ENCODE peak calls at places on chromosome 7, in four cellular contexts. One of them, this sample, is unnamed.

GRCh38 chr7:157302314-157302711 is 34.5 kb upstream of the DNAJB6 start:
- DNase-seq in IMR-90: peak; percentile 33
- DNase-seq in tibial artery: peak; percentile 61
- DNase-seq in cardiac fibroblast: no peak
- DNase-seq in this sample: no peak

GRCh38 chr7:4067874-4068273 is 614.2 kb upstream of the FOXK1 start:
- DNase-seq in IMR-90: no peak
- DNase-seq in tibial artery: no peak
- DNase-seq in cardiac fibroblast: no peak
- DNase-seq in this sample: no peak

GRCh38 chr7:44460325-44460724 is 30.1 kb downstream of the NUDCD3 start:
- DNase-seq in IMR-90: no peak
- DNase-seq in tibial artery: no peak
- DNase-seq in cardiac fibroblast: no peak
- DNase-seq in this sample: no peak

GRCh38 chr7:7793249-7793648 is 74.8 kb upstream of the RPA3 start:
- DNase-seq in IMR-90: no peak
- DNase-seq in tibial artery: no peak
- DNase-seq in cardiac fibroblast: no peak
- DNase-seq in this sample: no peak

GRCh38 chr7:91168766-91169518 is 95.3 kb upstream of the FZD1 start:
- DNase-seq in IMR-90: peak; percentile 68
- DNase-seq in tibial artery: no peak
- DNase-seq in cardiac fibroblast: no peak
- DNase-seq in this sample: peak; percentile 49

GRCh38 chr7:80369321-80369720 is 142.5 kb downstream of the GNAT3 start:
- DNase-seq in IMR-90: no peak
- DNase-seq in tibial artery: no peak
- DNase-seq in cardiac fibroblast: no peak
- DNase-seq in this sample: no peak

GRCh38 chr7:140691368-140692045 is 5.0 kb upstream of the NDUFB2 start:
- DNase-seq in IMR-90: no peak
- DNase-seq in tibial artery: no peak
- DNase-seq in cardiac fibroblast: no peak
- DNase-seq in this sample: no peak

GRCh38 chr7:47931005-47931787 is 17.1 kb downstream of the PKD1L1 start:
- DNase-seq in IMR-90: no peak
- DNase-seq in tibial artery: no peak
- DNase-seq in cardiac fibroblast: no peak
- DNase-seq in this sample: no peak

GRCh38 chr7:35647171-35647574 is 47.8 kb downstream of the HERPUD2 start:
- DNase-seq in IMR-90: peak; percentile 36
- DNase-seq in tibial artery: no peak
- DNase-seq in cardiac fibroblast: peak; percentile 30
- DNase-seq in this sample: peak; percentile 15

GRCh38 chr7:128830231-128831177 is at the start of gene FLNC:
- DNase-seq in IMR-90: peak; percentile 71
- DNase-seq in tibial artery: peak; percentile 65
- DNase-seq in cardiac fibroblast: peak; percentile 64
- DNase-seq in this sample: peak; percentile 42

GRCh38 chr7:131425992-131426391 is 98.3 kb downstream of the MKLN1 start:
- DNase-seq in IMR-90: no peak
- DNase-seq in tibial artery: no peak
- DNase-seq in cardiac fibroblast: no peak
- DNase-seq in this sample: no peak

GRCh38 chr7:15720849-15721471 is 34.5 kb upstream of the MEOX2 start:
- DNase-seq in IMR-90: peak; percentile 53
- DNase-seq in tibial artery: peak; percentile 58
- DNase-seq in cardiac fibroblast: peak; percentile 87
- DNase-seq in this sample: peak; percentile 68

GRCh38 chr7:75716992-75717626 is 21.6 kb downstream of the HIP1 start:
- DNase-seq in IMR-90: peak; percentile 83
- DNase-seq in tibial artery: no peak
- DNase-seq in cardiac fibroblast: peak; percentile 73
- DNase-seq in this sample: peak; percentile 86

GRCh38 chr7:155405399-155406318 is 52.3 kb upstream of the EN2 start:
- DNase-seq in IMR-90: no peak
- DNase-seq in tibial artery: no peak
- DNase-seq in cardiac fibroblast: no peak
- DNase-seq in this sample: no peak

GRCh38 chr7:23277359-23277989 is 21.7 kb upstream of the MALSU1 start:
- DNase-seq in IMR-90: peak; percentile 75
- DNase-seq in tibial artery: no peak
- DNase-seq in cardiac fibroblast: peak; percentile 83
- DNase-seq in this sample: peak; percentile 69

GRCh38 chr7:1220000-1220726 is 12.5 kb upstream of the UNCX start:
- DNase-seq in IMR-90: no peak
- DNase-seq in tibial artery: no peak
- DNase-seq in cardiac fibroblast: no peak
- DNase-seq in this sample: no peak

GRCh38 chr7:1220958-1221745 is 11.5 kb upstream of the UNCX start:
- DNase-seq in IMR-90: no peak
- DNase-seq in tibial artery: no peak
- DNase-seq in cardiac fibroblast: no peak
- DNase-seq in this sample: no peak

GRCh38 chr7:1223196-1224092 is 9.2 kb upstream of the UNCX start:
- DNase-seq in IMR-90: no peak
- DNase-seq in tibial artery: no peak
- DNase-seq in cardiac fibroblast: no peak
- DNase-seq in this sample: no peak

GRCh38 chr7:1218541-1219165 is 14.0 kb upstream of the UNCX start:
- DNase-seq in IMR-90: no peak
- DNase-seq in tibial artery: no peak
- DNase-seq in cardiac fibroblast: no peak
- DNase-seq in this sample: no peak

GRCh38 chr7:1219516-1219915 is 13.2 kb upstream of the UNCX start:
- DNase-seq in IMR-90: no peak
- DNase-seq in tibial artery: no peak
- DNase-seq in cardiac fibroblast: no peak
- DNase-seq in this sample: no peak
- TF ChIP-seq CTCF in IMR-90: no peak
- TF ChIP-seq CTCF in tibial artery: no peak
- TF ChIP-seq CTCF in cardiac fibroblast: no peak
- TF ChIP-seq CTCF in this sample: no peak

DNA sequence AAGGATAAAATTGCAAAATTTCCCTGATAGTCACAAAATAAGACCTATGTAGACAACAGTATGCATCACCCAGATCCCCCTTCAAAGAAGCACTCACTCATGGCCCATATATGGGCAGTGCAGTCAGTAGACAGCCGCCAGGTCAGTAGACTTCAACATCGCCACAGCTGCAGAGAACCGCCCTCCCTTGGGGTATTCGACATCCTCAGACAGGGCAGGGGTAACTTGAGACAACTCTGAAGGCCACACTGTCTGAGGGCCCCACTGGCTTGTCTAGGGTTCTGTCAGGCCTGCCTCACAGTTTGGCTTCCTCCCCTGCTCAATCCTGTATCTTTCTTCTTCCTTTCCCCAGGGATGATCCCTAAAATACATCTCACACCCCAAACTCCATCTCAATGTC is 172.3 kb downstream of the IMMP2L start:
- DNase-seq in IMR-90: no peak
- DNase-seq in tibial artery: no peak
- DNase-seq in cardiac fibroblast: no peak
- DNase-seq in this sample: no peak
- H3K4me3 ChIP-seq in IMR-90: no peak overlapping the region
- H3K4me3 ChIP-seq in tibial artery: no peak overlapping the region
- H3K4me3 ChIP-seq in cardiac fibroblast: no peak overlapping the region
- H3K4me3 ChIP-seq in this sample: no peak overlapping the region

DNA sequence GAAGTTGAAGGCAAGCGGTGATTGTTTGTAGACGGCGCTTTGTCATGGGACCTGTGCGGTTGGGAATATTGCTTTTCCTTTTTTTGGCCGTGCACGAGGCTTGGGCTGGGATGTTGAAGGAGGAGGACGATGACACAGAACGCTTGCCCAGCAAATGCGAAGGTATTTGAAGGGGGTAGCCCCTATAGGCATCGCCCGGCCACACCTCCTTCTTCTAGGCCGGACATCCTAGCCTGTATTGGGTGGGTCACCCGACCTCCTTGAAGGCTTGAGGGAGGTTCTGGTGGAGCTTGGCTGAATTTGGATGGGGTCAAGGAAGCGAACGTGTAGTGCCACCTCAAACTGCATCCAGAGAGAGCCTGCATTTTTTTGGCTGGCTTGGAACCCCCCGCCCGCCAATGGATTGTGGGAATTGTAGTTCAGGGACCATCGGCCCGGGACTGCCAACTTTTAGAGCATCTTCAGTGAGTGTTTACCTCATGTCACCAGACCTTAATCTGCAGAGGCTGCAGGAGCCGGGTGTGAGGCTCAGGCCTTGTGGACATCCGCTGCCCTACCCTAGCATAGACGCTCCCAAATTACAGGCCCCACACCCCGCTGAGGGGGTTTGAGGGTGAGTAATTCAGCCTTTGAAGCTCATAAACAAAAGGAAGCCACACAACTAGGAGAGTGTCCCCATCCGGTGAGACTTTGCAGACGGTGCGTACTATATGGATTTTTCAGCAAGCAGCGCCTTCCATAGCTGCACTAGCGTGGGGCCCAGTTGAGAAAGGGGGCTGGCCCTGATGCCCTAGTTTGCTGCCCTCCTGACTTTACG is 475 bp downstream of the CNPY4 start:
- DNase-seq in IMR-90: peak; percentile 58
- DNase-seq in tibial artery: peak; percentile 78
- DNase-seq in cardiac fibroblast: peak; percentile 73
- DNase-seq in this sample: peak; percentile 64
- TF ChIP-seq CTCF in IMR-90: no peak
- TF ChIP-seq CTCF in tibial artery: no peak
- TF ChIP-seq CTCF in cardiac fibroblast: no peak
- TF ChIP-seq CTCF in this sample: no peak

GRCh38 chr7:66016131-66016461 is 34.1 kb upstream of the GUSB start:
- DNase-seq in IMR-90: peak; percentile 47
- DNase-seq in tibial artery: no peak
- DNase-seq in cardiac fibroblast: peak; percentile 56
- DNase-seq in this sample: peak; percentile 58
- H3K4me3 ChIP-seq in IMR-90: no peak overlapping the region
- H3K4me3 ChIP-seq in tibial artery: no peak overlapping the region
- H3K4me3 ChIP-seq in cardiac fibroblast: no peak overlapping the region
- H3K4me3 ChIP-seq in this sample: no peak overlapping the region

GRCh38 chr7:17773289-17773626 is 167.0 kb downstream of the SNX13 start:
- DNase-seq in IMR-90: peak; percentile 93
- DNase-seq in tibial artery: peak; percentile 57
- DNase-seq in cardiac fibroblast: peak; percentile 96
- DNase-seq in this sample: peak; percentile 95
- TF ChIP-seq CTCF in IMR-90: no peak
- TF ChIP-seq CTCF in tibial artery: no peak
- TF ChIP-seq CTCF in cardiac fibroblast: no peak
- TF ChIP-seq CTCF in this sample: no peak

DNA sequence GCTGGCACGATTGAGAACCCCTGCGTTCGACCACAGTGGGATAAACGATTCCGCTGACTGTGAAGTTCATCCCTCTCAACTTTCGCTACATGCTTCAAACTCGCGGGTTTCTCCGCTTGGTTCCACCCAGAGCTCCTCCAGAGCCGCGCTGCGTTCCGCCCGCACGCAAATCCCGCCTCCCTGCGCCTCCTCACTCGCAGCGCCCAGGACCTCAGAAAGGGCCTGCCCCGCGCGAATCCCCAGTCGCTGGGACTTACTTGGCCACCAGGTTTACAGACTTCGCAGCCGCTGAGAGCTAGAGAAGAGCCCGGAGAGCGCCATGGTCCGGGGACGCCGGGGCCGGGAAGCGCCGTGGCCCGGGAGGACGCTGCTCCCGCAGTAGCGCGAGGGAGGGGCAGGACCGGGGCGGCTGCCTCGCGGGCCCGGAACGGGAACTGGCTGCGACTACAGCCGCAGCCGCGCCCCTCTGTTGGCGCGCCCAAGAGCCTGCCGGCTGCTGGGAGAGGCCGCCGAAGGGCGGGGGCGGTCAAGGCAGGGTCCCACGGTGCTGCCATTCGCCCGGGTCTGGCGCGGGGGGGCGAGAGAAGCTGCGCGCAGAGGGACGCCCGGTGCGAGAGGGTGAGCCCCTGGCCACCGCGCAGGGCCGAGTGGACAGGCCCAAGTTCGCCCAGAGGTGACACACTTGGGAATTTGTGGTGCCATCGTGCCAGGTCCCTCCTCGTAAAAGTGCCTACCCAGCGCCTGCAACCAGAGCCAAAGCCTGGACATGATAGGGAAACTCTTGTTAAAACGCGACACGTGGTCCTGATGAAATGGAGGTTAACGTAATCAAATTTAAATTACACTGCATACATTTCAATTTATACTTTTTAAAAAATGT is at the start of gene NOD1:
- DNase-seq in IMR-90: peak; percentile 63
- DNase-seq in tibial artery: peak; percentile 70
- DNase-seq in cardiac fibroblast: peak; percentile 73
- DNase-seq in this sample: peak; percentile 71
- H3K4me3 ChIP-seq in IMR-90: peak within 1 kb of the TSS; percentile 83
- H3K4me3 ChIP-seq in tibial artery: peak within 1 kb of the TSS; percentile 69
- H3K4me3 ChIP-seq in cardiac fibroblast: peak within 1 kb of the TSS; percentile 73
- H3K4me3 ChIP-seq in this sample: peak within 1 kb of the TSS; percentile 78

DNA sequence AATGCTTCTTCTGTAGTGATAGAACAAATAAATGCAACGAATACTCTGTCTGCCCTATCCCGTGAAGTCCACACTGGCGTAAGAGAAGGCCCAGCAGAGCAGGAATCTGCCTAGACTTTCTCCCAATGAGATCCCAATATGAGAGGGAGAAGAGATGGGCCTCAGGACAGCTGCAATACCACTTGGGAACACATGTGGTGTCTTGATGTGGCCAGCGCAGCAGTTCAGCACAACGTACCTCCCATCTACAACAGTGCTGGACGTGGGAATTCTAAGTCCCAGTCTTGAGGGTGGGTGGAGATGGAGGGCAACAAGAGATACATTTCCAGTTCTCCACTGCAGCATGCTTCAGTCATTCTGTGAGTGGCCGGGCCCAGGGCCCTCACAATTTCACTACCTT is 45.8 kb downstream of the FIGNL1 start:
- DNase-seq in IMR-90: no peak
- DNase-seq in tibial artery: no peak
- DNase-seq in cardiac fibroblast: no peak
- DNase-seq in this sample: no peak
- TF ChIP-seq CTCF in IMR-90: no peak
- TF ChIP-seq CTCF in tibial artery: no peak
- TF ChIP-seq CTCF in cardiac fibroblast: no peak
- TF ChIP-seq CTCF in this sample: no peak

DNA sequence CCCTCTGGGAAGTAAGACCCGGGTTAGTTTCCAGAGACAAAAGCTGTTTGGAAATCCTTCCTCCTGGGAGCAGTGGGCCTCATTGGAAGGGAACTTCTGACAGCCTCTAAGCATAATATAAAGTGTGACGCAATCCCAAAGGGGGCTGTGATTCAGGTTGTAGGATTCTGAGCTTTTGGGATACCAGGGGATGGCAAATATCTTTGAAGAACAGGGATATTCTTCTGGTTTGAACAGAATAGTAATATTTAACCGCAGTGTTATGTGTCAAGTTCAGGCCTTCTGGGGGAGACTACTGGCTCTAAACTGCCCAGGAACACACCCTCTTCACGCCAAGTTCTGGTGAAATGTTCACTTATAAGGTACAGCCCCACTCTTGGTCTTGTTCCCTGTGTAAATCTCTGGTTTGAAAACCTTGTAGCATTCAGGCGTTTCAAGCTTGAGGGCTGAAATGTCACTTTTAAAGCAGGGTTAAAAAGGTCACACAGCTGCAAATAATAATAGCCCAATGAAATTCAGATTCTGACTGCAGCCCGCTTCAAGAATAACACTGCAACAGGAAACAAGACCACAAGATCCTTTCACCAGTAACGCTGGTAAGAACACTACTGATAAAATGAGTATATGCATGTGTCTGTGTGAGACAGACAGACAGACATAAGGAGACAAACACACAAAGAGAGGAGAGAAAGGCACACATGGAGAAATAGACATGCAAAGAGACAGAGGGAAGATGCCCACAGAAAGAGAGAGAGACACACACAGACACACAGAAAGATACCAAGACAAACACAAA is 69.0 kb downstream of the CREB5 start:
- DNase-seq in IMR-90: peak; percentile 65
- DNase-seq in tibial artery: no peak
- DNase-seq in cardiac fibroblast: peak; percentile 77
- DNase-seq in this sample: peak; percentile 91
- H3K4me3 ChIP-seq in IMR-90: no peak overlapping the region
- H3K4me3 ChIP-seq in tibial artery: no peak overlapping the region
- H3K4me3 ChIP-seq in cardiac fibroblast: no peak overlapping the region
- H3K4me3 ChIP-seq in this sample: no peak overlapping the region